ENCODE peak calls at places on chromosomes 13 and 19, in nine cellular contexts. M, Z, R, L, P, Y, I, O and T are unnamed samples.

GRCh38 chr19:46511237-46511636 is 15.6 kb upstream of the PNMA8B start:
- DNase-seq in M (no peak), Z (no peak), R (no peak), L (no peak), P (no peak), Y (no peak), I (no peak), O (no peak), T (no peak)

GRCh38 chr13:79427265-79427664 is 21.2 kb upstream of the RBM26 start:
- DNase-seq in M (no peak), Z (no peak), R (no peak), L (no peak), P (no peak), Y (no peak), I (no peak), O (no peak), T (peak)

GRCh38 chr19:48806518-48806817 is 4.4 kb downstream of the BCAT2 start:
- DNase-seq in M (no peak), Z (peak), R (no peak), L (no peak), P (no peak), Y (peak), I (no peak), O (no peak), T (peak)

GRCh38 chr19:35266904-35267817 is 1.6 kb upstream of the USF2 start:
- DNase-seq in M (peak), Z (peak), R (peak), L (no peak), P (no peak), Y (peak), I (peak), O (peak), T (peak)

GRCh38 chr13:98774776-98775175 is 22.3 kb upstream of the SLC15A1 start:
- DNase-seq in M (no peak), Z (no peak), R (no peak), L (no peak), P (no peak), Y (no peak), I (no peak), O (no peak), T (no peak)

GRCh38 chr19:5104871-5105351 is 136.0 kb downstream of the KDM4B start:
- DNase-seq in M (no peak), Z (no peak), R (no peak), L (no peak), P (no peak), Y (no peak), I (no peak), O (peak), T (no peak)

GRCh38 chr19:40745402-40745780 is 4.9 kb downstream of the ACTMAP start:
- DNase-seq in M (no peak), Z (no peak), R (no peak), L (no peak), P (no peak), Y (no peak), I (peak), O (no peak), T (no peak)

GRCh38 chr13:111120422-111120821 is 5.3 kb downstream of the ARHGEF7 start:
- DNase-seq in M (no peak), Z (no peak), R (no peak), L (no peak), P (no peak), Y (no peak), I (no peak), O (no peak), T (no peak)

GRCh38 chr19:45327404-45328143 is 4.9 kb upstream of the CKM start:
- DNase-seq in M (no peak), Z (no peak), R (no peak), L (no peak), P (no peak), Y (no peak), I (no peak), O (no peak), T (no peak)